ENCODE peak calls at places on chromosomes 2 and 18, in five cellular contexts. One of them, this sample, is unnamed.

GRCh38 chr18:72410399-72410798 is 133.7 kb downstream of the CBLN2 start:
- DNase-seq in neural crest cell: no peak
- DNase-seq in lung: no peak
- DNase-seq in progenitor cell of endocrine pancreas: no peak
- DNase-seq in heart right ventricle: no peak
- DNase-seq in this sample: no peak

GRCh38 chr2:240920783-240921231 is 14.7 kb downstream of the CROCC2 start:
- DNase-seq in neural crest cell: no peak
- DNase-seq in lung: no peak
- DNase-seq in progenitor cell of endocrine pancreas: no peak
- DNase-seq in heart right ventricle: no peak
- DNase-seq in this sample: no peak

GRCh38 chr2:137975280-137976271 is 11.3 kb downstream of the HNMT start:
- DNase-seq in neural crest cell: no peak
- DNase-seq in lung: no peak
- DNase-seq in progenitor cell of endocrine pancreas: no peak
- DNase-seq in heart right ventricle: no peak
- DNase-seq in this sample: no peak

GRCh38 chr2:216064014-216064630 is 17.5 kb downstream of the PECR start:
- DNase-seq in neural crest cell: no peak
- DNase-seq in lung: no peak
- DNase-seq in progenitor cell of endocrine pancreas: no peak
- DNase-seq in heart right ventricle: no peak
- DNase-seq in this sample: no peak

GRCh38 chr2:46002507-46002883 is 294.7 kb upstream of the EPAS1 start:
- DNase-seq in neural crest cell: no peak
- DNase-seq in lung: peak
- DNase-seq in progenitor cell of endocrine pancreas: no peak
- DNase-seq in heart right ventricle: no peak
- DNase-seq in this sample: no peak

GRCh38 chr2:161239416-161240109 is 68.7 kb upstream of the PSMD14 start:
- DNase-seq in neural crest cell: no peak
- DNase-seq in lung: no peak
- DNase-seq in progenitor cell of endocrine pancreas: no peak
- DNase-seq in heart right ventricle: no peak
- DNase-seq in this sample: no peak

GRCh38 chr2:137237055-137237454 is 471.7 kb downstream of the THSD7B start:
- DNase-seq in neural crest cell: no peak
- DNase-seq in lung: no peak
- DNase-seq in progenitor cell of endocrine pancreas: no peak
- DNase-seq in heart right ventricle: no peak
- DNase-seq in this sample: no peak

GRCh38 chr18:79681484-79682387 is 2.1 kb downstream of the CTDP1 start:
- DNase-seq in neural crest cell: no peak
- DNase-seq in lung: no peak
- DNase-seq in progenitor cell of endocrine pancreas: no peak
- DNase-seq in heart right ventricle: no peak
- DNase-seq in this sample: no peak

GRCh38 chr2:235043762-235044500 is 92.1 kb downstream of the SH3BP4 start:
- DNase-seq in neural crest cell: no peak
- DNase-seq in lung: peak
- DNase-seq in progenitor cell of endocrine pancreas: no peak
- DNase-seq in heart right ventricle: no peak
- DNase-seq in this sample: peak

GRCh38 chr2:129758461-129759185 is 220.8 kb upstream of the RAB6C start:
- DNase-seq in neural crest cell: no peak
- DNase-seq in lung: peak
- DNase-seq in progenitor cell of endocrine pancreas: no peak
- DNase-seq in heart right ventricle: peak
- DNase-seq in this sample: no peak

DNA sequence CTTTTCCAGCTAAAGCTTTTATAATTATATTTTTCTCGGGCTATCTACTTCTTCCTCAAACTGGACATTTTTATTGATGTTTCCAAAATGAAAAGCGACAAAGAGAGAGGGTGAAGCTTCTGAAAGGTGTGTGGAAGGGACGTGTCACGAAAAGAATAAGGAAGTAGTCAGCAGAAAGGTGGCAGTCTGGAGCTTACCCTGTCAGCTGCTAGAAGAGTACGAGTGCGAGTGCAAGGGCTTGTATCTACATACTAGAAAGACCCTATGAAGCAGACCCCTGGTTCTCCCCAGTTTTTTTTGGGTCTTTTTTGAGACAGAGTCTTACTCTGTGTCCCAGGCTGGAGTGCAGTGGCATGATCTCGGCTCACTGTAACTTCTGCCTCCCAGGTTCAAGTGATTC is 14.6 kb downstream of the FHL2 start:
- DNase-seq in neural crest cell: no peak
- DNase-seq in lung: no peak
- DNase-seq in progenitor cell of endocrine pancreas: no peak
- DNase-seq in heart right ventricle: no peak
- DNase-seq in this sample: no peak
- TF ChIP-seq CTCF in neural crest cell: no peak
- TF ChIP-seq CTCF in lung: no peak
- TF ChIP-seq CTCF in progenitor cell of endocrine pancreas: no peak
- TF ChIP-seq CTCF in heart right ventricle: no peak
- TF ChIP-seq CTCF in this sample: no peak

DNA sequence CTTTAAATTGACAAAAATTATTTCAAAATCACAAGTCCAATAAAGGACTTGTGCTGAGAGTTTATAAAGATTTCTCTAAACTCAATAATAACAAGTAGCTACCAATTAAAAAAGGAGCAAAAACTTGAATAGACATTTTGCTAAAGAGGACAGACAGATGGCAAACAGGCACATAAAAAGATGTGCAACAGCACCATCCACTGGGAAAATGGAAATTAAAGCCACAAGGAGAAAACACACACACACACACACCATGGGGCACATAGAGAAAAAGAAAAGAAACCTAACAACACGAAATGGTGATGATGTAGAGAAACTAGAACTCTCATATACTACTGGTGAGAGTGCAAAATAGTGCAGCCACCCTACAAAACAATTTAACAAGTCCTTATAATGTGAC is 12.6 kb upstream of the SLC9A4 start:
- DNase-seq in neural crest cell: no peak
- DNase-seq in lung: no peak
- DNase-seq in progenitor cell of endocrine pancreas: no peak
- DNase-seq in heart right ventricle: no peak
- DNase-seq in this sample: no peak
- TF ChIP-seq CTCF in neural crest cell: no peak
- TF ChIP-seq CTCF in lung: no peak
- TF ChIP-seq CTCF in progenitor cell of endocrine pancreas: no peak
- TF ChIP-seq CTCF in heart right ventricle: no peak
- TF ChIP-seq CTCF in this sample: no peak

GRCh38 chr2:82282111-82282882 is 1977.7 kb upstream of the LRRTM1 start:
- DNase-seq in neural crest cell: no peak
- DNase-seq in lung: no peak
- DNase-seq in progenitor cell of endocrine pancreas: no peak
- DNase-seq in heart right ventricle: no peak
- DNase-seq in this sample: no peak
- TF ChIP-seq CTCF in neural crest cell: peak
- TF ChIP-seq CTCF in lung: no peak
- TF ChIP-seq CTCF in progenitor cell of endocrine pancreas: peak
- TF ChIP-seq CTCF in heart right ventricle: no peak
- TF ChIP-seq CTCF in this sample: no peak

DNA sequence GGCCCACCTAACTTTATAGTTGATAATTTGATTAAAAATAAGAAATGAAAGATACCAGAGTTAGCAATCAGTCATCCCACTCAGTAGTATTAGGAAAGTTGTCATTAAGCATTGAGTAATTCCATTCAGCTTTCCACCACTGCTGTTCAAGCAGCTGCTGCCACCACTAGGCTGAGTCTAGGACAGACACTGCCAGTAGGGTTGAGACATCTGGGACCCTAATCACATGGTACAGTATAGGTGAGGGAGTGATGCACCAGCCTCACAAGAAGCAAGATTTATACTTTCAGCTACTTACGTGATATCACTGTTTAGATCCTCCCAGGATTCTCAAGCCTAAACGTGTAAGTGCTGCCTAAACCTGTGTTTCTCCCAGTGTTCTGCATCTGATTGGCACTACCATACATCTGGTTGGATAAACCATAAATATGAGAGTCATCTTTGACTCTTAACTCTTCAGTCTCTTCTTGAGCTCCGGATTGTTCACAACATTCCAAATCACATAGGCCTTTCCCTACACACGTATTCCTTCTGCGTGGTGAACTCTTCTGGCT is 3.2 kb downstream of the UBXN4 start:
- DNase-seq in neural crest cell: no peak
- DNase-seq in lung: no peak
- DNase-seq in progenitor cell of endocrine pancreas: no peak
- DNase-seq in heart right ventricle: no peak
- DNase-seq in this sample: no peak
- TF ChIP-seq CTCF in neural crest cell: peak
- TF ChIP-seq CTCF in lung: no peak
- TF ChIP-seq CTCF in progenitor cell of endocrine pancreas: peak
- TF ChIP-seq CTCF in heart right ventricle: no peak
- TF ChIP-seq CTCF in this sample: no peak

DNA sequence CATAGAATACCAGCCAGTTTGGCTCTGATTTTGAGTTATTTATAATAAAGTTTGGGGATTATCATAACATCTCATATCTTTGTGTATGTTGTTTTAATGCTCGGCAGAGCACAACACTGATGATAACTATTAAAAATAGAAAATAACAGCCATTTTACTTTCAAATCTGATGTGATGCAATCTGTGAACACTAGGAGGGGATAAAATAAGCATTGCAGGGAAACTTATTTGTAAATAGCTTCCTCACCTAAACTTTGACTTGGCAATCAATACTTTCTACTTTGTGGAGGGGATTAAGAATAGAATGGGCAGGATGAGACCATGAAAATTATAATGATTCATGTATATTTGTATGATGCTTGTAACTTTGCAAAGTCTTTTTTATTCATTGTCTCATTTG is 54.4 kb downstream of the USP14 start:
- DNase-seq in neural crest cell: no peak
- DNase-seq in lung: no peak
- DNase-seq in progenitor cell of endocrine pancreas: no peak
- DNase-seq in heart right ventricle: no peak
- DNase-seq in this sample: no peak
- TF ChIP-seq CTCF in neural crest cell: peak
- TF ChIP-seq CTCF in lung: no peak
- TF ChIP-seq CTCF in progenitor cell of endocrine pancreas: peak
- TF ChIP-seq CTCF in heart right ventricle: no peak
- TF ChIP-seq CTCF in this sample: no peak

GRCh38 chr2:187656123-187656522 is 101.9 kb upstream of the TFPI start:
- DNase-seq in neural crest cell: no peak
- DNase-seq in lung: no peak
- DNase-seq in progenitor cell of endocrine pancreas: no peak
- DNase-seq in heart right ventricle: no peak
- DNase-seq in this sample: no peak

GRCh38 chr2:187655001-187655400 is 100.8 kb upstream of the TFPI start:
- DNase-seq in neural crest cell: no peak
- DNase-seq in lung: no peak
- DNase-seq in progenitor cell of endocrine pancreas: no peak
- DNase-seq in heart right ventricle: no peak
- DNase-seq in this sample: no peak

GRCh38 chr2:187654535-187654934 is 100.3 kb upstream of the TFPI start:
- DNase-seq in neural crest cell: no peak
- DNase-seq in lung: no peak
- DNase-seq in progenitor cell of endocrine pancreas: no peak
- DNase-seq in heart right ventricle: peak
- DNase-seq in this sample: no peak

GRCh38 chr2:187658952-187659525 is 104.8 kb upstream of the TFPI start:
- DNase-seq in neural crest cell: no peak
- DNase-seq in lung: no peak
- DNase-seq in progenitor cell of endocrine pancreas: no peak
- DNase-seq in heart right ventricle: no peak
- DNase-seq in this sample: no peak
- TF ChIP-seq CTCF in neural crest cell: peak
- TF ChIP-seq CTCF in lung: no peak
- TF ChIP-seq CTCF in progenitor cell of endocrine pancreas: peak
- TF ChIP-seq CTCF in heart right ventricle: peak
- TF ChIP-seq CTCF in this sample: no peak